ENCODE peak calls at places on chromosomes 12 and 14, in six cellular contexts. U is NB4, B is hepatocyte, X is IMR-90, I is pancreas, D is lung. Z is an unnamed sample.

GRCh38 chr12:43728698-43729097 is 29.9 kb downstream of the PUS7L start:
- DNase-seq in U (no peak), B (no peak), X (no peak), I (no peak), D (no peak), Z (no peak)

GRCh38 chr14:49966304-49966809 is 73.5 kb downstream of the ARF6 start:
- DNase-seq in U (no peak), B (peak; percentile 76), X (no peak), I (peak; percentile 58), D (no peak), Z (no peak)

GRCh38 chr12:30796891-30797371 is 42.2 kb upstream of the CAPRIN2 start:
- DNase-seq in U (no peak), B (peak; percentile 23), X (peak; percentile 47), I (no peak), D (no peak), Z (peak; percentile 55)

GRCh38 chr14:54902143-54902520 is 494 bp downstream of the GCH1 start:
- DNase-seq in U (peak; percentile 77), B (peak; percentile 89), X (peak; percentile 31), I (peak; percentile 75), D (peak; percentile 68), Z (peak; percentile 31)

GRCh38 chr14:58639842-58640484 is 2.2 kb downstream of the DACT1 start:
- DNase-seq in U (peak; percentile 51), B (peak; percentile 75), X (peak; percentile 86), I (peak; percentile 35), D (peak; percentile 44), Z (peak; percentile 90)

GRCh38 chr14:83300454-83301064 is 1766.9 kb upstream of the SEL1L start:
- DNase-seq in U (peak; percentile 48), B (peak; percentile 60), X (peak; percentile 52), I (no peak), D (no peak), Z (peak; percentile 38)

GRCh38 chr14:32252030-32252670 is 49.1 kb upstream of the RNU6-8 start:
- DNase-seq in U (peak; percentile 71), B (peak; percentile 87), X (peak; percentile 75), I (peak; percentile 71), D (peak; percentile 59), Z (peak; percentile 78)

GRCh38 chr12:124518051-124518932 is 49.1 kb downstream of the NCOR2 start:
- DNase-seq in U (no peak), B (peak; percentile 96), X (peak; percentile 99), I (peak; percentile 99), D (peak; percentile 98), Z (peak; percentile 99)

GRCh38 chr14:29897181-29897580 is 30.5 kb downstream of the PRKD1 start:
- DNase-seq in U (no peak), B (no peak), X (no peak), I (no peak), D (no peak), Z (no peak)

GRCh38 chr12:54561164-54561563 is 11.8 kb downstream of the PDE1B start:
- DNase-seq in U (peak; percentile 78), B (no peak), X (no peak), I (no peak), D (no peak), Z (no peak)

GRCh38 chr12:124381454-124382207 is 86.7 kb downstream of the RFLNA start:
- DNase-seq in U (no peak), B (peak; percentile 47), X (peak; percentile 59), I (peak; percentile 79), D (peak; percentile 90), Z (peak; percentile 79)

GRCh38 chr12:47082963-47083621 is 3.3 kb upstream of the AMIGO2 start:
- DNase-seq in U (peak; percentile 50), B (peak; percentile 63), X (peak; percentile 95), I (no peak), D (no peak), Z (peak; percentile 94)

GRCh38 chr14:99412122-99413061 is 68.3 kb downstream of the SETD3 start:
- DNase-seq in U (no peak), B (no peak), X (peak; percentile 25), I (peak; percentile 27), D (no peak), Z (peak; percentile 69)

GRCh38 chr12:69290545-69291277 is 51.3 kb downstream of the CPSF6 start:
- DNase-seq in U (peak; percentile 94), B (peak; percentile 89), X (peak; percentile 76), I (peak; percentile 87), D (peak; percentile 81), Z (peak; percentile 85)

GRCh38 chr12:95227818-95228356 is 10.3 kb downstream of the VEZT start:
- DNase-seq in U (no peak), B (no peak), X (no peak), I (no peak), D (no peak), Z (no peak)

GRCh38 chr14:27958757-27959156 is 807.8 kb upstream of the FOXG1 start:
- DNase-seq in U (no peak), B (no peak), X (no peak), I (no peak), D (no peak), Z (no peak)

GRCh38 chr12:108635201-108635996 is 1.7 kb upstream of the SELPLG start:
- DNase-seq in U (peak; percentile 99), B (no peak), X (peak; percentile 41), I (no peak), D (no peak), Z (no peak)

GRCh38 chr12:110046451-110047187 is 1.7 kb downstream of the C12orf76 start:
- DNase-seq in U (peak; percentile 40), B (peak; percentile 36), X (no peak), I (no peak), D (no peak), Z (peak; percentile 28)

GRCh38 chr14:74804219-74804825 is 41.2 kb downstream of the YLPM1 start:
- DNase-seq in U (peak; percentile 53), B (peak; percentile 23), X (peak; percentile 70), I (peak; percentile 22), D (no peak), Z (peak; percentile 74)

GRCh38 chr14:29085546-29085945 is 319.0 kb downstream of the FOXG1 start:
- DNase-seq in U (peak; percentile 13), B (peak; percentile 26), X (peak; percentile 5), I (no peak), D (no peak), Z (peak; percentile 26)

GRCh38 chr12:130859128-130859527 is 12.7 kb upstream of the RAN start:
- DNase-seq in U (no peak), B (peak; percentile 50), X (no peak), I (no peak), D (no peak), Z (no peak)

GRCh38 chr14:53153702-53154112 is 584 bp upstream of the DDHD1 start:
- DNase-seq in U (peak; percentile 26), B (no peak), X (no peak), I (no peak), D (no peak), Z (no peak)
- H3K4me3 ChIP-seq in U (peak overlapping the region; percentile 35), B (peak overlapping the region; percentile 94), X (peak overlapping the region; percentile 95), I (peak overlapping the region; percentile 86), D (peak overlapping the region; percentile 24), Z (peak overlapping the region; percentile 49)

DNA sequence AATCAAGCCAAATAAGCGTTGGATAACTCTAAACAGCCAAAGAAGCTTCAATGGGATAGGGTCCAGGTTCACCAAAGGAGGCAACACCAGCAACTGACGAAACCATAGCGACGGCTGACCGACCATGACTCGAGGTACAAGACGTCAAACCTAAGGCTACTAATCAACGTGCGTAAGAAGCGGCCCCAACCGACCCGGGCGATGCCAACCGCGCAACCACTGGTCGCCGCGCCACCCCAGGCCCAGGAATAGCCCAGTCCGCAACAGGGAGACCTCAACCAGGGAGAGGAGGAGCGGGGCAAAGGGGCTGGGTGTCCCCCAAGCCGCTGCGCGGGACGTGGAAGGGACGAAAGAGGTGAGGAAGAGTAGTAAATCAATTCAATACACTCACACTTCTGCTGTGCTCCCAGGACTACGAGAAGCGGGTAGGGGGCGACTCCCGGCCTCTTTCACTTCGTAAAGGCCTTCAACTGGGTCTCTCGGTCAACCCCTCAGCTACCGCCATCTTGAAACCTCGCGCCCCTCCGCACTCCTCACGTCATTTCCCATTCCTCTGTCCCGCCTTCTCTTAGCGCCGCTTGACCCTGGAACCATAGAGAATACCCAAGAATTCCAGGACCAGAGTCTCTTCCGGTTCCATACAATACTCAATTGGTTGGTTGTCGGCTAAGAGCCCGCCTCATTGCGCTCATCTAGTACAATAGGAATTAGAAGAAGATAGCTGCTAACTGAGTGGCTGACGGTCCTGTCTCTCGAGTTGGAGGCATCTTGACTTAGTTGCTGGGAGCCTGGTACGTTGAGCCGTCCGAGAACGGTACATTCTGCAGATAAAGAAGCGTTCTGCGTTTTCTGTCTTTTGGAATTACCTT is at the start of the genes C12orf60 and WBP11:
- DNase-seq in U (peak; percentile 98), B (peak; percentile 97), X (peak; percentile 99), I (peak; percentile 94), D (peak; percentile 95), Z (peak; percentile 99)
- TF ChIP-seq CTCF in U (no peak), B (no peak), X (no peak), I (no peak), D (no peak), Z (no peak)

DNA sequence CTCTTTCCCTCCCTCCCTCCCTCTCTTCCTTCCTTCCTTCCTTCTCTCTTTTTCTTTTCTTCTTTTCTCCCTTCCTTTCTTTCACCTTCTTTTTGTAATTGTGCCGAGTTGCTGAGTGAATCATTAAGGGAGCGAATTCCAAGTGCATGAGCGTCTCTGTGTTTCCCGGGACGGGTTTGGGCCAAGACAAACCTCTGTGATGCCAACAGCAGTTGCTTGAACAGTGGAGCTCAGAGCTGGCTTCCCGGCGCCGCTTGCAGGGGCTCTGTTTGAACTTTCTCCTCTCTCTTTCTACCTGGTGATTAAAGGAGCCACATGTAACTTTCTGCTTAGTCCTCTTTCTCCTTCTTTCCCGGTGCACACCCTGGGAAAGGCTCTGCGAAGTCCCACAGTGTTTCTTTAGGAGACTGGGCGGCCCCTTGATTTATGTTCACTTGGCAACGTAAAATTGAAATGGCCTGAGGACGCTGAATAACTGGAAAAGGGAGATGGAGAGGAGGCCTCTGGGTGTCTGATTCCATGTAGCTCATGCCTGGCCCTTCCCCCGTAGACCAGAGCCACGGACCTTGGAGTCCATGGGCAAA is 33.7 kb upstream of the MAP1LC3B2 start:
- DNase-seq in U (no peak), B (peak; percentile 57), X (peak; percentile 92), I (peak; percentile 83), D (peak; percentile 56), Z (peak; percentile 95)
- H3K4me3 ChIP-seq in U (no peak overlapping the region), B (no peak overlapping the region), X (peak overlapping the region; percentile 16), I (no peak overlapping the region), D (no peak overlapping the region), Z (peak overlapping the region; percentile 6)

GRCh38 chr12:52403561-52403960 is 2.6 kb downstream of the KRT82 start:
- DNase-seq in U (no peak), B (no peak), X (no peak), I (no peak), D (no peak), Z (no peak)

GRCh38 chr12:52402873-52403510 is 3.1 kb downstream of the KRT82 start:
- DNase-seq in U (no peak), B (no peak), X (no peak), I (no peak), D (no peak), Z (no peak)

GRCh38 chr12:52402377-52402776 is 3.8 kb downstream of the KRT82 start:
- DNase-seq in U (no peak), B (no peak), X (no peak), I (no peak), D (no peak), Z (no peak)

GRCh38 chr12:52405922-52406385 is at the start of gene KRT82:
- DNase-seq in U (no peak), B (no peak), X (no peak), I (no peak), D (no peak), Z (no peak)

DNA sequence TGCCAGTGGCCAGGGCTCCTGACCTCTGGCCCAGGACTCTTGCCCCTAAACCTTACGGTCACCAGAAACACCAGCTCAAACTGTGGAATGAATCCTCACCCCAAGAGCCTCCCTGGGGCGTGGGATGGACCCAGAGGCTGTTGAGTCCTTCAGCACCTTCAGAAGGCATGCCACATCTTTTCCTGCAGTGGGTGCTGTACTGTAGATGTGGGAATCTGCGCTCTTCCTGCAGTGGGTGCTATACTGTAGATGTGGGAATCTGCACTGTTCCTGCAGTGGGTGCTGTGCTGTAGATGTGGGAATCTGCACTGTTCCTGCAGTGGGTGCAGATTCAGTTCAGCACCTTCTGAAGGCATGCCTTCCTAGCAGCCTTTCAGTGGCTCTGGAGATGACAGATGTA is 1.2 kb downstream of the KRT82 start:
- DNase-seq in U (no peak), B (no peak), X (no peak), I (no peak), D (no peak), Z (no peak)
- TF ChIP-seq CTCF in U (no peak), B (no peak), X (no peak), I (no peak), D (no peak), Z (no peak)